ENCODE peak calls at places on chromosomes 3 and 15, in five cellular contexts. T is suprapubic skin, B is A549, L is esophagus muscularis mucosa, J is HepG2. Q is an unnamed sample.

GRCh38 chr3:58573638-58574037 is 3.6 kb downstream of the FAM107A start:
- DNase-seq in T (peak; percentile 63), B (no peak), L (no peak), J (no peak), Q (no peak)

GRCh38 chr3:43855674-43856299 is 165.0 kb downstream of the ABHD5 start:
- DNase-seq in T (no peak), B (peak; percentile 29), L (peak; percentile 84), J (peak; percentile 11), Q (no peak)

GRCh38 chr15:74173545-74174215 is at the start of gene ISLR:
- DNase-seq in T (peak; percentile 67), B (no peak), L (no peak), J (no peak), Q (peak; percentile 86)

GRCh38 chr15:66882251-66883020 is 180.4 kb downstream of the SMAD6 start:
- DNase-seq in T (no peak), B (peak; percentile 36), L (peak; percentile 90), J (no peak), Q (peak; percentile 71)

GRCh38 chr3:51974277-51974962 is 444 bp upstream of the ABHD14A start:
- DNase-seq in T (no peak), B (no peak), L (no peak), J (no peak), Q (no peak)

GRCh38 chr15:71125831-71126453 is 10.7 kb downstream of the THSD4 start:
- DNase-seq in T (no peak), B (peak; percentile 74), L (no peak), J (peak; percentile 16), Q (no peak)

GRCh38 chr15:72063186-72063585 is 54.8 kb downstream of the MYO9A start:
- DNase-seq in T (no peak), B (no peak), L (no peak), J (no peak), Q (no peak)

GRCh38 chr15:51864408-51865056 is 35.1 kb downstream of the TMOD3 start:
- DNase-seq in T (no peak), B (no peak), L (no peak), J (no peak), Q (no peak)

GRCh38 chr3:143563786-143564185 is 284.5 kb downstream of the SLC9A9 start:
- DNase-seq in T (no peak), B (no peak), L (no peak), J (no peak), Q (no peak)

GRCh38 chr15:34366271-34367043 is 539 bp downstream of the LPCAT4 start:
- DNase-seq in T (no peak), B (peak; percentile 85), L (peak; percentile 89), J (peak; percentile 50), Q (peak; percentile 81)

GRCh38 chr3:72996473-72997333 is at the start of gene PPP4R2:
- DNase-seq in T (peak; percentile 90), B (peak; percentile 72), L (peak; percentile 95), J (peak; percentile 73), Q (peak; percentile 93)

GRCh38 chr15:40439461-40440299 is 1.1 kb upstream of the BAHD1 start:
- DNase-seq in T (no peak), B (no peak), L (no peak), J (peak; percentile 34), Q (no peak)

GRCh38 chr15:62625421-62626033 is 417.0 kb upstream of the TPM1 start:
- DNase-seq in T (no peak), B (no peak), L (no peak), J (no peak), Q (no peak)

GRCh38 chr3:132007617-132008016 is 27.2 kb downstream of the CPNE4 start:
- DNase-seq in T (no peak), B (no peak), L (no peak), J (no peak), Q (no peak)
- TF ChIP-seq EP300 in T (no peak), B (no peak), L (no peak), J (no peak), Q (no peak)

GRCh38 chr3:15272431-15273196 is 59.8 kb downstream of the SH3BP5 start:
- DNase-seq in T (peak; percentile 60), B (no peak), L (no peak), J (no peak), Q (peak; percentile 50)
- H3K4me1 ChIP-seq in T (peaks cover 29% of the 10 kb centered on the region), B (peaks cover 21% of the 10 kb centered on the region), L (peaks cover 28% of the 10 kb centered on the region), J (no peaks in the 10 kb centered on the region), Q (no peaks in the 10 kb centered on the region)

GRCh38 chr3:149833241-149833640 is 20.2 kb downstream of the RNF13 start:
- DNase-seq in T (no peak), B (no peak), L (no peak), J (no peak), Q (no peak)
- H3K9me3 ChIP-seq in T (peaks cover 26% of the 10 kb centered on the region), B (peaks cover 61% of the 10 kb centered on the region), L (no peaks in the 10 kb centered on the region), J (peaks cover 69% of the 10 kb centered on the region), Q (peaks cover 9% of the 10 kb centered on the region)

DNA sequence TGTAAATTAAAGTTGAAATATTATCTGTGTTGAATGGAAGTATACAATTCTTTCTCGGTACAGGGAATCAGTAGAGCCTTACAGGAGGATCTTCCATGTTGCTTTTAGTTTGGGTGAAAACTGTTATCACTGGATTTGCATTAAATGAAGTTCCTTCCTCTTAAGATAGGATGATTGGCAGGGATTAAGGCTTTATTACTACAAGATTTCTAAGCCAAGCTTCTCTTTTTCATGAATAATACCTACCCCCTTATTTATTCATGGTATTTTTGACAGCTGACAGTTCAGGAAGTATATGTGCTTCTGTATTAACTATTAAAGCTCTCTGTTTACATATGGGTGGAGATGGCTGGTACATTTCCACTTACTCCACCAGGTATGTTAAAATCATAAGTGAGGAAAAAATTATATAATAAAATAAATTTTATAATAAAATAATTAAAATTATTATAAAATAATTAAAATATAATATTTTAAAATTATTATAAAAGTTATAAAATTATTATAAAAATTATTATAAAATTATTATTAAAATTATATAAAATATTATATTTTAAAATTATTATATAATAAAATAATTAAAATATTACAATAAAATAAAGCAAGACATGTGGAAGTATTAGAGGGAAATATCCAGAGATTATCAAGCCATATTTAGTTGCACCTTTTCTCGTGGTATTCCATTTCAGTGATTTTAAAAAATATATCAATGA is 332.9 kb downstream of the ROBO2 start:
- DNase-seq in T (no peak), B (no peak), L (no peak), J (no peak), Q (no peak)
- TF ChIP-seq EP300 in T (no peak), B (no peak), L (no peak), J (no peak), Q (no peak)

DNA sequence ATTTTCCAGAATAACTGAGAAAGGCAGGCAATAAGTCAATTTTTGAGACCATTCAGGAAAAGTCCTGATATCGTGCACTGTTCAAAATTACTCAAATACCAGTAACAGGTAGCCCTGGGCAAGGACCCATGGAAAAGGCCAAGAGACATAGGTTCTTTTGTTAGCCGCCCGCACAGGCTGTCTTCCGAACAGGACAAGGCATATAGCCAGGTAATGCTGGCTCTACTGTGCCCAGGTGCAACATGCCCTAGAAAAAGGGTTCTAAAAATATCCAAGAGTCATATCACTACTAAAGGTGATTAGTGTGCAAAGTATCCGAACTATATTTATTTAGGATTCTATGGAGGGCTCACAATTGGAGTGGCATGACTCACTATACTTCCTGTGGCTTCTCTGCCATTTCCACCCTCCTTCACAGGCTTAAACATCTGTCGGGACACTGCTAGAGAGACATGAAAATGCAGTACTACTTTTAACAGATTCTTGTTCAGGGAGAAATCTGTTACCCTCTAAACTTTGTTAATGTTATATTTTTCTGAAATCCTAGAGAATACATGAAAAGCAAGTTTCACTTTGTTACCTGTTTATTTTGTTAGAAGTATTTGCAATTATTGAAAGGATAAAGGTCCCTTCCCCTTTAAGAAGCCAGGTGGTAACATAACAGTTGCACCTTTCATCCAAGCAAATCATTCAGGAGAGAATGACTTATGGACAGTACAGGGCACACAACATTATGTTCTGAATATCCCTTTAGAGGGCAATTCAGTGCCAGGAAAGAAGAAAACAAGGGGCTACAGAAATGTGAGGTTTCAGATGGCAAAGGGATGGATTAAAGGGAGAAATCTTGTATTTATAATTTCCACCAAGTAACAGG is 293.3 kb upstream of the THBS1 start:
- DNase-seq in T (no peak), B (no peak), L (no peak), J (no peak), Q (no peak)
- H3K4me1 ChIP-seq in T (no peaks in the 10 kb centered on the region), B (peaks cover 11% of the 10 kb centered on the region), L (peaks cover 21% of the 10 kb centered on the region), J (peaks cover 24% of the 10 kb centered on the region), Q (peaks cover 17% of the 10 kb centered on the region)